ENCODE peak calls at places on chromosomes 16 and 17, in five cellular contexts. M is HL-60, G is SK-N-SH, W is GM12878, Q is HepG2. U is an unnamed sample.

GRCh38 chr17:11369570-11369969 is 128.6 kb downstream of the SHISA6 start:
- DNase-seq in Q (no peak), G (no peak), M (no peak), W (no peak), U (no peak)

GRCh38 chr16:17469742-17470001 is 1.1 kb downstream of the XYLT1 start:
- DNase-seq in G (no peak), W (no peak), Q (no peak), M (peak; percentile 23), U (no peak)

GRCh38 chr17:77404812-77405581 is 264.2 kb downstream of the SEC14L1 start:
- DNase-seq in Q (no peak), M (peak; percentile 90), W (peak; percentile 60), G (no peak), U (no peak)

GRCh38 chr16:89623511-89624232 is 10.2 kb downstream of the DPEP1 start:
- DNase-seq in Q (peak; percentile 40), M (no peak), G (no peak), W (no peak), U (no peak)

GRCh38 chr17:28474035-28474640 is 694 bp downstream of the SLC13A2 start:
- DNase-seq in M (no peak), Q (no peak), G (no peak), W (no peak), U (no peak)

GRCh38 chr16:31467151-31467550 is 4.8 kb upstream of the TGFB1I1 start:
- DNase-seq in G (no peak), Q (no peak), M (peak; percentile 45), W (no peak), U (peak; percentile 5)

GRCh38 chr17:28997811-28998210 is 8.0 kb downstream of the SEZ6 start:
- DNase-seq in W (no peak), Q (no peak), G (no peak), M (no peak), U (no peak)

GRCh38 chr16:84404324-84404723 is 36.0 kb downstream of the ATP2C2 start:
- DNase-seq in M (no peak), W (no peak), Q (no peak), G (no peak), U (no peak)

GRCh38 chr17:68431661-68432071 is 25.6 kb downstream of the WIPI1 start:
- DNase-seq in W (no peak), G (peak; percentile 41), M (peak; percentile 48), Q (peak; percentile 25), U (peak; percentile 41)

GRCh38 chr17:79645022-79645776 is 34.3 kb upstream of the RBFOX3 start:
- DNase-seq in M (no peak), W (no peak), G (peak; percentile 14), Q (no peak), U (no peak)

GRCh38 chr16:84520778-84521770 is 16.6 kb upstream of the MEAK7 start:
- DNase-seq in W (no peak), G (no peak), M (no peak), Q (no peak), U (no peak)

GRCh38 chr16:11667824-11668589 is at the start of gene SNN:
- DNase-seq in W (no peak), G (peak; percentile 100), M (peak; percentile 79), Q (peak; percentile 82), U (peak; percentile 99)

GRCh38 chr16:71687853-71688252 is 36.6 kb downstream of the PHLPP2 start:
- DNase-seq in W (no peak), G (no peak), Q (no peak), M (no peak), U (no peak)
- TF ChIP-seq REST in W (no peak), G (no peak), Q (no peak), M (no peak), U (no peak)

GRCh38 chr17:57881143-57881542 is 31.3 kb upstream of the MRPS23 start:
- DNase-seq in M (no peak), W (no peak), G (no peak), Q (no peak), U (no peak)
- TF ChIP-seq GABPA in M (no peak), W (no peak), G (no peak), Q (no peak), U (no peak)

DNA sequence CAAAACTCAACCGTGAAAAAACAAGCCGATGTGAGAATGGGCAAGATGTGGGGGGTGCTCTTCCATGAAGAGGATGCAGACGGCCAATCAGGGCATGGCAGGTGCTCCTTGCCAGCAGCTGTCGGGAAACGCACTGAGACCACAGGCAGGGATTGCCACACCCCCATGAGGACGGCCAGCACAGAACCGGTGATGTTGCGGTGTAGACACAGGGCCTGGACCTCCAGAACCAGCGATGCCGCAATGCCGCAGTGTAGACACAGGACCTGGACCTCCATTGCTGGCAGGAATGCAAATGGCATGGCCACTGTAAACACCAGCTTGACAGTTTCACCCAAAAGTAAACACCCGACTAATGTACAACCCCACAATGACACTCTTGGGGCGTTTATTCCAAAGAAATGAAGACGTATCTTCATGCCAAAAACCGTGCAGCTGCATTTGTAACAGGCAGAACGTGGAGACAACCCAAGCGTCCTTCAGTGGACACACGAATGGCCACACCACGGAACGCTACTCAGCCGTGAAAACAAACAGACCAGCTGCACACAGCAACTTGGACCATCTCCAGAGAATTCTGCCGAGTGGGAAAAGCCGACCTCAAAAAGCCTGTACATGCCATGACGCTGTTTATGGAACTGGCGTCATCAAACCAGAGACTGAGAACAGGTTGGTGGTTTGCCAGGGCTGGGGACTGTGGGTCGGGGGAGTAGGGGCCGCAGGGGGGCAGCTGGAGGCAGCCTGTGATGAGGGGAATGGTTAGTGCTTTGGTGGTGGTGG is 165.1 kb downstream of the BANP start:
- DNase-seq in G (no peak), M (no peak), Q (no peak), W (no peak), U (no peak)
- TF ChIP-seq REST in G (no peak), M (no peak), Q (no peak), W (no peak), U (no peak)

GRCh38 chr17:54933921-54934320 is 33.3 kb downstream of the TOM1L1 start:
- DNase-seq in W (no peak), M (no peak), G (no peak), Q (no peak), U (no peak)
- TF ChIP-seq GABPA in W (no peak), M (no peak), G (no peak), Q (no peak), U (no peak)